ENCODE peak calls at places on chromosomes 4 and X, in four cellular contexts. T, R, X and H are unnamed samples.
A peak's percentile ranks its signal among the peaks of the same experiment; 100 is the strongest.

GRCh38 chr4:172822322-172822721 is 346.3 kb upstream of the GALNT7 start:
- DNase-seq in T (no peak), R (no peak), X (no peak), H (no peak)

GRCh38 chrX:17032351-17032750 is 85.9 kb downstream of the REPS2 start:
- DNase-seq in T (no peak), R (no peak), X (no peak), H (no peak)

GRCh38 chr4:165668694-165669093 is 204.3 kb upstream of the TLL1 start:
- DNase-seq in T (no peak), R (no peak), X (no peak), H (no peak)

GRCh38 chrX:41003501-41004286 is 81.6 kb upstream of the USP9X start:
- DNase-seq in T (no peak), R (no peak), X (no peak), H (no peak)

GRCh38 chrX:31656013-31656412 is 584.2 kb upstream of the FTHL17 start:
- DNase-seq in T (no peak), R (no peak), X (no peak), H (no peak)

GRCh38 chrX:21745756-21746155 is 12.2 kb downstream of the SMPX start:
- DNase-seq in T (no peak), R (peak; percentile 23), X (no peak), H (no peak)

GRCh38 chr4:14520171-14520570 is 482.1 kb upstream of the CPEB2 start:
- DNase-seq in T (no peak), R (no peak), X (no peak), H (no peak)

GRCh38 chr4:76272091-76272490 is 20.6 kb downstream of the FAM47E start:
- DNase-seq in T (no peak), R (no peak), X (no peak), H (no peak)

GRCh38 chrX:16712116-16712824 is at the start of gene CTPS2:
- DNase-seq in T (no peak), R (peak; percentile 59), X (peak; percentile 64), H (no peak)

GRCh38 chr4:184437988-184438774 is 36.2 kb downstream of the IRF2 start:
- DNase-seq in T (no peak), R (no peak), X (no peak), H (no peak)

GRCh38 chr4:99921174-99921573 is 25.2 kb downstream of the DNAJB14 start:
- DNase-seq in T (no peak), R (no peak), X (no peak), H (no peak)

GRCh38 chrX:46208225-46208854 is 336.9 kb downstream of the ZNF674 start:
- DNase-seq in T (peak; percentile 12), R (no peak), X (no peak), H (no peak)

GRCh38 chr4:72966652-72967051 is 102.9 kb downstream of the COX18 start:
- DNase-seq in T (no peak), R (no peak), X (no peak), H (no peak)

GRCh38 chr4:133865606-133866327 is 335.8 kb downstream of the PABPC4L start:
- DNase-seq in T (no peak), R (peak; percentile 4), X (no peak), H (peak; percentile 75)

GRCh38 chrX:97102938-97103337 is 219.2 kb downstream of the RPA4 start:
- DNase-seq in T (no peak), R (no peak), X (no peak), H (no peak)

GRCh38 chrX:53383376-53384087 is 38.9 kb downstream of the SMC1A start:
- DNase-seq in T (no peak), R (no peak), X (no peak), H (no peak)

GRCh38 chrX:45324941-45325340 is 124.3 kb upstream of the DIPK2B start:
- DNase-seq in T (no peak), R (no peak), X (no peak), H (no peak)

DNA sequence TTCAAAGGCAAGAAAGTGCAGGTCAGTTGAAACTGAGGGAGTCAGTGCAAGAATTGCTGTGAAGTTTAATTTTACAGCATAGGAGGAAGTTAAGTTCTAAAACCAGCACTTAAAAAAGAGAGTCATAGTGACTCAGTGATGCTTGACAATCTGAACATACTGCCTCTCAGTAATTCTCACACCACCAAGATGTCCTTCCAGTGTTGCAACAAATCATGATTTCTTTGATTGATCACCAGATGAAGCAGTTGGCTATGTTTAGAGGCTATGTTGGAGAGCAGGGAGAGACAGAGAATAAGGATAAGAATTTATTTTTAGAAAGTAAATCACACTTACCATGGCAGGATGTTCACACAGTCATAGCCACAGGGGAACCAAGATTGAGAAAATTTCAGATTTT is 13.2 kb downstream of the TRIM2 start:
- DNase-seq in T (no peak), R (no peak), X (no peak), H (no peak)
- TF ChIP-seq SP1 in T (no peak), R (no peak), X (no peak), H (no peak)

GRCh38 chrX:139202742-139203410 is 327.7 kb upstream of the F9 start:
- DNase-seq in T (no peak), R (no peak), X (peak; percentile 50), H (no peak)
- TF ChIP-seq EGR1 in T (no peak), R (no peak), X (no peak), H (no peak)

DNA sequence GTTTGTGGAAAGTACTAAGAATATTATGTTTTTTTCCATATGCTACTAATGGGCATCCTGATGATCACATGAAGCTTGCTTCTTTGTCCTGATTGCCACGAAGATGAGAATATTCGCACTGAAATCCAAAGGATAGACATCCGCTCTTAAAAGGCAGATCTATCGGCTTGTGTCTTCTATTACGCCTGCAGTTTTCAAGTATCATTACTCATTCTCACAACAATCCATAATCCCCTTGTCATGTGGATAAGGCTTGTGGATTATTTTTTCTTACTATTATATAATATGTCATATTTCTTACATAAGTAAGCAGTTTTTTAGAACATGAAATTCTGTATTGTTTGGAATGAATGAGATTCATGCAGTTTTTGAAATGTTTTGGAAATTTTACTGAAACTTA is 62.8 kb downstream of the KCNIP4 start:
- DNase-seq in T (no peak), R (no peak), X (no peak), H (no peak)
- TF ChIP-seq SP1 in T (no peak), R (no peak), X (no peak), H (no peak)

DNA sequence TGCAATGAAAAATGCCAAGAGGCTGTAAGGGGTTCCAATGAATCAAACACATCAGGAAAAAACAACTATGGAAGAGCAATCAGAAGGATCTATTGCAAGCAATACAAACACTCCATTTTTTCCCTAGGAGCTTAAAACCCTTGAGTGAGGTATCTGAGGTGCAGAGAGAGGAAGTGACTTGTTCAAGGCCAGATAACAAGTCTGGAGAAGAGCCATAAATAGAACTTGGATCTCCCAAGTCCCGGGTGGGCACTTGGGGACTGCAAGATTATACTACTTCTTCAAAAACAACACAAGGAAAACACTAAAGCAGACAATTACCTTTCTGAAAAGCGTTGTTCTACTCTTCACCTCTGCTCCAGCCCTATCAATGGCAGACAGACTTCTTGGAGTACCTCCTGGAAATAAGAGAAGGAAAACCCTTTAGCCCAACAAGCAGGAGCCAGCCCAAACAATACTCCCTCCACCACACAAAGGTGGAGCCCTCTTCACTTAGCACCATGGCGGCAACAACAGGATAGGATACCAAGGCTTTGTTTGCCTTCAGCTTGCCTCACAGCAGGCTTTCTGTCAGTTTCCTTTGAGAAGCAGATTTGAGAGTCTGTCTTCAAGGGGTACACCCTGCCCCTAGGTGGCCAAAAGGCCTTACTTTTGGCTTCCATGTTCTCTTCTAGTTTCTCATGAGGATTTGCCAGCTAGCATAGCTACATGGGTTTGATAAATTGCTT is 26.0 kb downstream of the AIFM1 start:
- DNase-seq in T (no peak), R (no peak), X (no peak), H (no peak)
- TF ChIP-seq EGR1 in T (no peak), R (no peak), X (no peak), H (no peak)

GRCh38 chrX:137363559-137363958 is 202.4 kb upstream of the ZIC3 start:
- DNase-seq in T (no peak), R (no peak), X (no peak), H (no peak)
- TF ChIP-seq SP1 in T (no peak), R (no peak), X (no peak), H (no peak)

DNA sequence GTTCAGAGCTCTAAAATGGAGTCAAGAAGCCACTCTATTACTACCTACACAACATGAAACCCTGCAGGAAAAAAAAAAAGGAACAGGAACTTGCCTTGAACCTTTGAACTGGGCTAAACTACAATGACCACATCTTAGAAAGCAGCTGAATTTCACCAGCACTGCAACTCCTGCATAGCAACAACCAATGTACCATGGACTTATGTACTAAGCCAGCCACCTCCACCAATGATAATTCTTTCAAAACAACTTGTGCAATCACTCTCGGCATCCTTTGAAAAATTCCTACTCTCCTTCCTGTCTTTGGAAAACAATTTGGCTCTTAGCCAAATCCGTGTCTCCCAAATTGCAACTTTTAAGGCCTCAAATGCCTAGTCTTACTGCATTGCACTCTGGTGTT is 26.8 kb upstream of the FMR1 start:
- DNase-seq in T (no peak), R (no peak), X (no peak), H (no peak)
- TF ChIP-seq EGR1 in T (no peak), R (no peak), X (no peak), H (no peak)

GRCh38 chrX:102063445-102064074 is 61.9 kb upstream of the TCEAL2 start:
- DNase-seq in T (no peak), R (no peak), X (no peak), H (no peak)

DNA sequence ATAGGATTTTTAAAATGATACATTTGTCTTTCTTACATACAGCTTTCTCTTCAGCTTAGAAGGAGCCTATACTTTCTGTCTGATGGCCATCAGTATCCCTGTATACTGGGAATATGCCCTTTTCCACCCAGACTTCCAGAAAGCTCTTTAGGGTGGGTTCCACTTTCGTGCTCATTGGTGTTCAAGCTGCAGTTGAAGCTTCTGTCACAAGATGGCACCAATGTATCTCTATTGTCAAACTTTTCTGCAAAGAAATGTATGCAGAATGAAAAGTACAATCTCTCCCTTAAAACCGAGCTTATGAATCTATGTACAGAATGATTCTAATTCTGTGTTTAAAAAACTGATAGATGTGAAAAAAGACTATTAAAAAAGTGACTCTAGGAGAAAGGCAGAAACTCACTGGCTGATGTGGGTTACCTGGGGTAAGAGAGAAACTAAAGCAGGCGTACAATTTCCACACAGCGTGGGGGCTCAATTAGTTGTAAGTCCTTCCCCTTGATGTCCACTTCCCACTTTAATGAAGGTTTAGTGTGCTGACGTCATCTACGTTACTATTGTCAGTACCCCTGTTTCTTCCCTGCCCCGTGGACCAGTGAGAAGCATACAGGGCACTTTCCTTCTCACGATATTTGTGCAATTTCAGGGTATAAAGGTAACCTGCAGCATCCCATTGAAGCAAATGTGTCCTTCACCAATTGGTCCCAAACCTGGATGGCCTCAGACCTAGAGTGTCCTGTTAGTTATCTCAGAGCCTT is 57.3 kb upstream of the TCEAL2 start:
- DNase-seq in T (peak; percentile 1), R (no peak), X (no peak), H (no peak)
- TF ChIP-seq SP1 in T (no peak), R (no peak), X (no peak), H (no peak)

GRCh38 chrX:154300815-154301214 is 5.2 kb downstream of the TKTL1 start:
- DNase-seq in T (no peak), R (no peak), X (no peak), H (no peak)
- TF ChIP-seq EGR1 in T (no peak), R (no peak), X (no peak), H (no peak)